ENCODE peak calls at places on chromosomes 2 and 18, in seven cellular contexts. One of them, this sample, is unnamed.
A peak's percentile ranks its signal among the peaks of the same experiment; 100 is the strongest.

GRCh38 chr18:23528580-23529472 is 25.5 kb downstream of the RMC1 start:
- DNase-seq in CD8-positive, alpha-beta T cell: no peak
- DNase-seq in DMS 273 treated with DMSO at 0.1 percent for 48 hours: no peak
- DNase-seq in bronchial epithelial cell: no peak
- DNase-seq in NCI-H774: no peak
- DNase-seq in GM23248: peak; percentile 81
- DNase-seq in NCI-H2171 treated with DMSO at 0.1 percent for 48 hours: no peak
- DNase-seq in this sample: peak; percentile 39

GRCh38 chr2:118059919-118060478 is 28.3 kb upstream of the INSIG2 start:
- DNase-seq in bronchial epithelial cell: no peak
- DNase-seq in DMS 273 treated with DMSO at 0.1 percent for 48 hours: no peak
- DNase-seq in NCI-H2171 treated with DMSO at 0.1 percent for 48 hours: no peak
- DNase-seq in NCI-H774: no peak
- DNase-seq in GM23248: peak; percentile 92
- DNase-seq in CD8-positive, alpha-beta T cell: no peak
- DNase-seq in this sample: peak; percentile 11

GRCh38 chr2:161269111-161269510 is 39.1 kb upstream of the PSMD14 start:
- DNase-seq in bronchial epithelial cell: no peak
- DNase-seq in NCI-H774: no peak
- DNase-seq in DMS 273 treated with DMSO at 0.1 percent for 48 hours: no peak
- DNase-seq in CD8-positive, alpha-beta T cell: no peak
- DNase-seq in GM23248: peak; percentile 2
- DNase-seq in NCI-H2171 treated with DMSO at 0.1 percent for 48 hours: no peak
- DNase-seq in this sample: no peak

GRCh38 chr2:96933528-96933927 is 52.9 kb downstream of the FAM178B start:
- DNase-seq in CD8-positive, alpha-beta T cell: no peak
- DNase-seq in NCI-H774: peak; percentile 51
- DNase-seq in DMS 273 treated with DMSO at 0.1 percent for 48 hours: peak; percentile 44
- DNase-seq in bronchial epithelial cell: no peak
- DNase-seq in NCI-H2171 treated with DMSO at 0.1 percent for 48 hours: peak; percentile 68
- DNase-seq in GM23248: no peak
- DNase-seq in this sample: no peak

GRCh38 chr2:160203422-160203821 is 3.4 kb upstream of the ITGB6 start:
- DNase-seq in NCI-H774: no peak
- DNase-seq in GM23248: no peak
- DNase-seq in NCI-H2171 treated with DMSO at 0.1 percent for 48 hours: no peak
- DNase-seq in CD8-positive, alpha-beta T cell: no peak
- DNase-seq in DMS 273 treated with DMSO at 0.1 percent for 48 hours: no peak
- DNase-seq in bronchial epithelial cell: no peak
- DNase-seq in this sample: no peak

GRCh38 chr2:143451622-143452021 is 322.4 kb downstream of the ARHGAP15 start:
- DNase-seq in NCI-H774: no peak
- DNase-seq in NCI-H2171 treated with DMSO at 0.1 percent for 48 hours: no peak
- DNase-seq in DMS 273 treated with DMSO at 0.1 percent for 48 hours: no peak
- DNase-seq in bronchial epithelial cell: peak; percentile 35
- DNase-seq in GM23248: peak; percentile 35
- DNase-seq in CD8-positive, alpha-beta T cell: no peak
- DNase-seq in this sample: peak; percentile 48

GRCh38 chr18:11960743-11961380 is 20.4 kb upstream of the IMPA2 start:
- DNase-seq in NCI-H774: no peak
- DNase-seq in DMS 273 treated with DMSO at 0.1 percent for 48 hours: no peak
- DNase-seq in GM23248: no peak
- DNase-seq in CD8-positive, alpha-beta T cell: no peak
- DNase-seq in NCI-H2171 treated with DMSO at 0.1 percent for 48 hours: no peak
- DNase-seq in bronchial epithelial cell: no peak
- DNase-seq in this sample: no peak

GRCh38 chr2:26249625-26250024 is 4.9 kb downstream of the HADHB start:
- DNase-seq in bronchial epithelial cell: no peak
- DNase-seq in NCI-H2171 treated with DMSO at 0.1 percent for 48 hours: no peak
- DNase-seq in CD8-positive, alpha-beta T cell: no peak
- DNase-seq in NCI-H774: no peak
- DNase-seq in DMS 273 treated with DMSO at 0.1 percent for 48 hours: no peak
- DNase-seq in GM23248: no peak
- DNase-seq in this sample: no peak

GRCh38 chr2:189162566-189162965 is 17.0 kb downstream of the COL5A2 start:
- DNase-seq in bronchial epithelial cell: no peak
- DNase-seq in DMS 273 treated with DMSO at 0.1 percent for 48 hours: no peak
- DNase-seq in CD8-positive, alpha-beta T cell: no peak
- DNase-seq in NCI-H774: no peak
- DNase-seq in NCI-H2171 treated with DMSO at 0.1 percent for 48 hours: no peak
- DNase-seq in GM23248: no peak
- DNase-seq in this sample: no peak

GRCh38 chr2:174438146-174438886 is 42.8 kb downstream of the SCRN3 start:
- DNase-seq in NCI-H2171 treated with DMSO at 0.1 percent for 48 hours: no peak
- DNase-seq in bronchial epithelial cell: no peak
- DNase-seq in CD8-positive, alpha-beta T cell: no peak
- DNase-seq in NCI-H774: no peak
- DNase-seq in DMS 273 treated with DMSO at 0.1 percent for 48 hours: no peak
- DNase-seq in GM23248: no peak
- DNase-seq in this sample: no peak

GRCh38 chr2:85935746-85936208 is 47.0 kb upstream of the ST3GAL5 start:
- DNase-seq in bronchial epithelial cell: peak; percentile 67
- DNase-seq in DMS 273 treated with DMSO at 0.1 percent for 48 hours: peak; percentile 93
- DNase-seq in NCI-H2171 treated with DMSO at 0.1 percent for 48 hours: peak; percentile 73
- DNase-seq in GM23248: peak; percentile 82
- DNase-seq in CD8-positive, alpha-beta T cell: no peak
- DNase-seq in NCI-H774: no peak
- DNase-seq in this sample: peak; percentile 70

GRCh38 chr18:39297225-39297624 is 1731.6 kb upstream of the CELF4 start:
- DNase-seq in CD8-positive, alpha-beta T cell: no peak
- DNase-seq in bronchial epithelial cell: no peak
- DNase-seq in DMS 273 treated with DMSO at 0.1 percent for 48 hours: no peak
- DNase-seq in NCI-H774: no peak
- DNase-seq in GM23248: no peak
- DNase-seq in NCI-H2171 treated with DMSO at 0.1 percent for 48 hours: no peak
- DNase-seq in this sample: no peak

GRCh38 chr2:233234264-233234663 is 17.2 kb upstream of the ATG16L1 start:
- DNase-seq in NCI-H2171 treated with DMSO at 0.1 percent for 48 hours: no peak
- DNase-seq in bronchial epithelial cell: no peak
- DNase-seq in GM23248: no peak
- DNase-seq in DMS 273 treated with DMSO at 0.1 percent for 48 hours: no peak
- DNase-seq in CD8-positive, alpha-beta T cell: no peak
- DNase-seq in NCI-H774: no peak
- DNase-seq in this sample: no peak

GRCh38 chr2:16948073-16948472 is 282.4 kb upstream of the CYRIA start:
- DNase-seq in CD8-positive, alpha-beta T cell: no peak
- DNase-seq in NCI-H2171 treated with DMSO at 0.1 percent for 48 hours: peak; percentile 29
- DNase-seq in DMS 273 treated with DMSO at 0.1 percent for 48 hours: no peak
- DNase-seq in bronchial epithelial cell: no peak
- DNase-seq in NCI-H774: peak; percentile 71
- DNase-seq in GM23248: no peak
- DNase-seq in this sample: no peak

GRCh38 chr2:202135111-202135874 is 62.2 kb downstream of the KIAA2012 start:
- DNase-seq in DMS 273 treated with DMSO at 0.1 percent for 48 hours: no peak
- DNase-seq in CD8-positive, alpha-beta T cell: no peak
- DNase-seq in GM23248: peak; percentile 97
- DNase-seq in bronchial epithelial cell: peak; percentile 65
- DNase-seq in NCI-H774: no peak
- DNase-seq in NCI-H2171 treated with DMSO at 0.1 percent for 48 hours: no peak
- DNase-seq in this sample: peak; percentile 37